ENCODE peak calls at places on chromosomes 5 and 9, in four cellular contexts. T is K562, R is H1, M is HepG2. V is an unnamed sample.

GRCh38 chr9:80926611-80927010 is 762.7 kb downstream of the TLE1 start:
- DNase-seq in R (no peak), M (no peak), T (no peak), V (no peak)

GRCh38 chr5:138975098-138975847 is 100.1 kb upstream of the LRRTM2 start:
- DNase-seq in M (no peak), R (no peak), T (no peak), V (no peak)

GRCh38 chr5:179908528-179908927 is 831 bp upstream of the TBC1D9B start:
- DNase-seq in M (peak), R (peak), T (no peak), V (no peak)

GRCh38 chr5:147685991-147686390 is 96.5 kb downstream of the JAKMIP2 start:
- DNase-seq in M (no peak), T (no peak), R (no peak), V (no peak)

GRCh38 chr5:95835682-95836405 is 13.3 kb upstream of the GLRX start:
- DNase-seq in R (no peak), M (no peak), T (no peak), V (no peak)

GRCh38 chr9:91771027-91771426 is 179.0 kb downstream of the ROR2 start:
- DNase-seq in M (no peak), T (no peak), R (no peak), V (no peak)

GRCh38 chr5:32520995-32521394 is 64.4 kb upstream of the SUB1 start:
- DNase-seq in T (no peak), M (no peak), R (no peak), V (no peak)

GRCh38 chr5:117230375-117230774 is 655.8 kb upstream of the SEMA6A start:
- DNase-seq in T (no peak), R (no peak), M (no peak), V (no peak)

GRCh38 chr5:91229031-91229623 is 154.0 kb downstream of the ARRDC3 start:
- DNase-seq in R (no peak), T (no peak), M (no peak), V (no peak)

GRCh38 chr5:122099060-122099790 is 21.2 kb upstream of the LOX start:
- DNase-seq in T (no peak), R (no peak), M (no peak), V (no peak)

GRCh38 chr9:6433405-6433804 is 20.4 kb downstream of the UHRF2 start:
- DNase-seq in M (no peak), R (no peak), T (no peak), V (no peak)

GRCh38 chr5:167241436-167242067 is 1049.9 kb upstream of the WWC1 start:
- DNase-seq in M (no peak), R (no peak), T (no peak), V (no peak)

GRCh38 chr5:44294492-44294891 is 94.7 kb downstream of the FGF10 start:
- DNase-seq in T (no peak), M (no peak), R (no peak), V (no peak)
- TF ChIP-seq HDAC6 in T (no peak), M (no peak), R (no peak), V (no peak)

DNA sequence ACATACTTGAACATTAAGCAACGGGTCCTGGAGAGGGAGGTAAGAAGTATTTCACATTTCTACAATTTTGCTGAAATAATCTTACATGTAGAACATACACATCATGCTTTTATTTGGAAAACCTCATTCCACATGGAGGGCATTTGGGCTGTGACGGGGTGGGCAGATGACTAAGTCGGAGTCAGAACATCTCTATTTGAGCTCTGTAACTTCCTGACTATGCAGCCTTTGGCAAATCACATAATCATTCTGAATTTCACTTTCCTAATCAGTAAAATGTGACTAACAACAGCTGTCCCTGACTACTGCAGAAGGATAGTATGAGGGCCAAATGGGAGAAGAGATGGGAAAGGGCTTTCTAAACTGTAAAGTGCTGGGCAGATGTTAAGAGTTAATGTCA is 17.1 kb upstream of the IL6ST start:
- DNase-seq in T (no peak), M (no peak), R (no peak), V (no peak)
- TF ChIP-seq BRCA1 in T (no peak), M (no peak), R (no peak), V (no peak)

DNA sequence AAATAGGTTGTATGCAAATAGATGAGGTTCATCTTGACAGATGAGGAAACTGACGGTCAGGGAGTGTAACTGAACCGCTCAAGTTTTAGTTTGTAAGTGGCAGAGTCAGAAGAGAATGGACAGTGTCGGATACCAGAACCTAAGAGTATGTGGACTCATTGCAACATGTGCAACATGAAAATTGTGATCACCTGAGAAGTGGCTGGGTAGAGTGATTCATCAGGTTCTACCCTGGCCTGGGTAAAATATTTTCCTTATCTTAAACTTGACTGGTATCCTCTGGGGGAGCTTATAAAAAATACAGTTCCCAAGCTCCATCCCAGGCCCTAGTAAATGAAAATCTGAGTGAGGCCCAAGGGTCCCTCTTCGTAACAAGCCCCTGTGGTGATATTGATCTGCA is 35.2 kb upstream of the MIER3 start:
- DNase-seq in M (no peak), T (no peak), R (no peak), V (no peak)
- TF ChIP-seq HDAC6 in M (no peak), T (no peak), R (no peak), V (no peak)

DNA sequence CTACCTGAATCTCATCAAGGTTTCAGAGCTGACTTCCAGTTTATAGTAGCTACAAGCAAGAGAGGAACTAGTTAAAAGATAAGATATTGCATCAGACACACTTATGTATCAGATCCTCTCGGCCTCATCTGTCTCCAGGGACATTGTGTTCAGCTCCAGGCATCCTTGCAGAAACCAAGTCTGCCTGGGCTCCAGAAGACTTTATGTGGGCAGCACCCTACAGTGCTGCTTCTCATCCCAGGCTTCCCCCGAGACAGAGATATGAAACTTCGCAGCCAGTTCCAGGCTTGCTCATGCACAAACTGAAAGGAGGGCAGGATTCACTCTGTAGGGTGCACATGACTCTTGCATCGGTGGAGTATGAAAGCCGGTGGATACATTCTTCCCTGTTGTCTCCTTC is 33.9 kb upstream of the FOXB2 start:
- DNase-seq in M (no peak), R (no peak), T (no peak), V (no peak)
- TF ChIP-seq BRCA1 in M (no peak), R (no peak), T (no peak), V (no peak)

DNA sequence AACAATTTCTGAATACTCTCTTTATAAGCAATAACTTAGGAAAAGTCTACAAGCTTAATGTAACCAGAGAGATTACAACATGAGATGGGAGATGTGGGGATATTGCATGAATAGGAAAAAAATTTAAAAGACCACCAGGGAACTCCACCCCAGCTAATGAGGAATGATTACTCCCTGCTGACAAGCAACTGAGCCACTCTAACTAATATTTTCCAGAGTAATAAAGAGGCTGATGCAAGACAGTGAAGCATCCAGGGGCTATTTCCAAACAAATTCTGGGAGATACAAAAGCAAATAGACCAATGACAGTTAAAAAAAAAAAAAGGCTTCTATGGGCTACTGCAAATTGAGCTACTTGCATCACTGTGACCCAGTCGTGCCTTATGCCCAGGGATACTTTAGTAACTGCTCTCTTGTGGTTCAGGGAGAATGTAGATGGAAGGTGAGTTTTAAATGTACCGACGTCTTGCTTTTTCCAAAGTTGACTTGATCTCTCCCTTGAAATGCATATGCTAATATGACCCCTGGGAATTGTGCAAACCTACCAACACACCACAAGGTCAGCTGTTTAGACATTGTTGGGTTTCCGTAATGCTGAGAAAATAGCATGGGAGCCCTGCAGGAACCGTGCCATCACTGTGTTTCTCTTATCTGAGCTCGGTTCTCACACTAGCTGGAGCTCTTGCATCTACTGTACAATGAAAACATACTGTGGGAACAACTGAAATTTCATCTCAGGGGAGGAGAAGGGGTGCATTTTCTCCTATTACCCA is 250.7 kb upstream of the MAP3K1 start:
- DNase-seq in R (no peak), T (no peak), M (peak), V (no peak)
- TF ChIP-seq HDAC6 in R (no peak), T (no peak), M (no peak), V (no peak)

GRCh38 chr5:35036536-35036935 is 11.2 kb downstream of the AGXT2 start:
- DNase-seq in R (no peak), M (no peak), T (no peak), V (no peak)
- TF ChIP-seq BRCA1 in R (no peak), M (no peak), T (no peak), V (no peak)

GRCh38 chr9:112917987-112918362 is 27.3 kb upstream of the SLC46A2 start:
- DNase-seq in M (no peak), R (no peak), T (no peak), V (no peak)

GRCh38 chr9:112917027-112917986 is 26.6 kb upstream of the SLC46A2 start:
- DNase-seq in M (no peak), T (no peak), R (no peak), V (no peak)

GRCh38 chr9:112925058-112925641 is 34.5 kb upstream of the SLC46A2 start:
- DNase-seq in M (peak), T (peak), R (no peak), V (no peak)

DNA sequence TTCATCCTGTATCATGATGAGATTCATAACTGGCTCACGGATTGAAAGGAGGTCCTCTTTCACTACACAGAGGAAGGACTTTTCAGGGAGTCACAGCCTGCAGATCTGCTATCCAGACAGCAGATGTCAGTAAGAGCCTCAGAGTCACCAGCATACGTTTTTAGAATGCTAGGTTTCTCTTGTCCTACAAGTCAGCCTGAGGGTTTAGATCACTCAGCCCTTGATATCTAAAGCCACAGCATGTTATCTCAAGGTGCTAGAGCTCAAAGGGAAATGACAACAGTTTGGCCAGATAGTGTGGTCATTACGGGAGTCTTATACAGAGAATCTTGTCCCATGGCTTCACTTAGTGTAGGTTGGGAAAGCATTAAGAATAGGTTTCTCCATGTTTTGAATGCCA is 30.9 kb upstream of the SLC46A2 start:
- DNase-seq in R (no peak), M (peak), T (peak), V (no peak)
- TF ChIP-seq HDAC6 in R (no peak), M (no peak), T (no peak), V (no peak)

GRCh38 chr5:154541553-154541952 is 63.5 kb upstream of the HAND1 start:
- DNase-seq in T (no peak), M (no peak), R (peak), V (no peak)

GRCh38 chr5:154542000-154542399 is 64.0 kb upstream of the HAND1 start:
- DNase-seq in M (no peak), T (no peak), R (no peak), V (no peak)

GRCh38 chr5:154543380-154543779 is 65.4 kb upstream of the HAND1 start:
- DNase-seq in M (no peak), R (no peak), T (no peak), V (no peak)

GRCh38 chr5:154542581-154542980 is 64.6 kb upstream of the HAND1 start:
- DNase-seq in T (no peak), R (no peak), M (no peak), V (no peak)

GRCh38 chr5:154546719-154547118 is 68.7 kb upstream of the HAND1 start:
- DNase-seq in M (no peak), R (no peak), T (no peak), V (no peak)
- TF ChIP-seq BRCA1 in M (no peak), R (no peak), T (no peak), V (no peak)